ENCODE peak calls at places on chromosome 2, in five cellular contexts. K is K562, J is A549, F is HepG2, X is GM12878. T is an unnamed sample.

GRCh38 chr2:174611851-174612250 is 14.2 kb upstream of the WIPF1 start:
- DNase-seq in K (no peak), J (no peak), F (no peak), X (no peak), T (no peak)

GRCh38 chr2:174748948-174749347 is 15.3 kb downstream of the CHRNA1 start:
- DNase-seq in K (peak), J (peak), F (peak), X (no peak), T (peak)

GRCh38 chr2:100814453-100814852 is 5.5 kb upstream of the NPAS2 start:
- DNase-seq in K (no peak), J (no peak), F (peak), X (no peak), T (no peak)

GRCh38 chr2:211722928-211723327 is 815.7 kb downstream of the ERBB4 start:
- DNase-seq in K (no peak), J (no peak), F (no peak), X (no peak), T (no peak)

GRCh38 chr2:198731842-198732421 is 725.8 kb downstream of the SATB2 start:
- DNase-seq in K (no peak), J (no peak), F (no peak), X (no peak), T (no peak)

GRCh38 chr2:3512086-3512485 is 7.2 kb downstream of the ADI1 start:
- DNase-seq in K (no peak), J (no peak), F (no peak), X (no peak), T (no peak)

GRCh38 chr2:21443494-21444105 is 319.8 kb downstream of the TDRD15 start:
- DNase-seq in K (no peak), J (no peak), F (no peak), X (no peak), T (no peak)

GRCh38 chr2:200462136-200462710 is 47.6 kb downstream of the KCTD18 start:
- DNase-seq in K (no peak), J (no peak), F (no peak), X (no peak), T (no peak)

GRCh38 chr2:148645135-148645924 is 779 bp downstream of the EPC2 start:
- DNase-seq in K (peak), J (peak), F (peak), X (peak), T (peak)

GRCh38 chr2:148643421-148643820 is 1.1 kb upstream of the EPC2 start:
- DNase-seq in K (no peak), J (no peak), F (no peak), X (peak), T (no peak)

GRCh38 chr2:148644885-148645134 is 259 bp downstream of the EPC2 start:
- DNase-seq in K (no peak), J (no peak), F (no peak), X (no peak), T (no peak)

GRCh38 chr2:148642891-148643416 is 1.6 kb upstream of the EPC2 start:
- DNase-seq in K (peak), J (no peak), F (no peak), X (no peak), T (no peak)

GRCh38 chr2:148643998-148644884 is at the start of gene EPC2:
- DNase-seq in K (peak), J (peak), F (peak), X (peak), T (peak)
- TF ChIP-seq ESRRA in K (no peak), J (no peak), F (peak), X (no peak), T (no peak)

GRCh38 chr2:161123531-161124030 is 36.6 kb upstream of the TANK start:
- DNase-seq in K (no peak), J (no peak), F (no peak), X (no peak), T (no peak)

GRCh38 chr2:161121622-161122021 is 38.6 kb upstream of the TANK start:
- DNase-seq in K (no peak), J (no peak), F (peak), X (no peak), T (no peak)

GRCh38 chr2:161124186-161124585 is 36.0 kb upstream of the TANK start:
- DNase-seq in K (no peak), J (no peak), F (no peak), X (no peak), T (no peak)

GRCh38 chr2:161120775-161121174 is 39.5 kb upstream of the TANK start:
- DNase-seq in K (no peak), J (no peak), F (no peak), X (no peak), T (no peak)

GRCh38 chr2:161122772-161123530 is 37.3 kb upstream of the TANK start:
- DNase-seq in K (peak), J (peak), F (peak), X (no peak), T (no peak)
- TF ChIP-seq ESRRA in K (no peak), J (no peak), F (no peak), X (no peak), T (no peak)

GRCh38 chr2:148959745-148960144 is 78.8 kb upstream of the LYPD6B start:
- DNase-seq in K (no peak), J (no peak), F (no peak), X (no peak), T (no peak)

GRCh38 chr2:148955798-148956197 is 80.8 kb downstream of the KIF5C start:
- DNase-seq in K (no peak), J (no peak), F (no peak), X (no peak), T (no peak)

GRCh38 chr2:148954536-148954935 is 79.5 kb downstream of the KIF5C start:
- DNase-seq in K (no peak), J (no peak), F (no peak), X (no peak), T (no peak)

GRCh38 chr2:148957023-148957422 is 81.5 kb upstream of the LYPD6B start:
- DNase-seq in K (no peak), J (no peak), F (no peak), X (no peak), T (no peak)
- TF ChIP-seq ESRRA in K (no peak), J (no peak), F (no peak), X (no peak), T (no peak)

GRCh38 chr2:215621389-215621788 is 185.5 kb upstream of the FN1 start:
- DNase-seq in K (no peak), J (no peak), F (no peak), X (no peak), T (no peak)

GRCh38 chr2:215620528-215620927 is 184.7 kb upstream of the FN1 start:
- DNase-seq in K (no peak), J (no peak), F (no peak), X (no peak), T (no peak)

GRCh38 chr2:215618145-215618544 is 182.3 kb upstream of the FN1 start:
- DNase-seq in K (no peak), J (no peak), F (no peak), X (no peak), T (no peak)

GRCh38 chr2:215619022-215619958 is 183.4 kb upstream of the FN1 start:
- DNase-seq in K (peak), J (peak), F (peak), X (no peak), T (no peak)

DNA sequence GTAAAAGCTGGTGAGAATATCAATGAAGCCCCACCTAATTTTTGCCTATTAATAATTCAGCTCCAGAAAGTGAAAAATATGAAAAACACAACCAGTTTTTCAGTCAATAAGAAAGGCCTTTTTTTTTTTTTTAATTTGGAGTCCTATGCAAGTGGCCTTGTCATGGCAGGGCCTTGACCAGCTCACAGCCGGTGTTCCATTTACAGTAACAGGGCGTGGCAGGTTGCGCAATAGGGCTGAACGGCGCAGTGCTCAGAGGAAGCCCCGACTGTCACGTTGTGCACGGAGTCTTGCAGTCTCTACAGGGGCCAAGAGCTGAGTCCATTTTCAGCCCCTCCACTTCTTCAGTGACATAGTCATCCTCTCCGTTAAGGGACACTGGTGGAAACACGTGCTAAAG is 184.1 kb upstream of the FN1 start:
- DNase-seq in K (peak), J (no peak), F (no peak), X (no peak), T (no peak)
- TF ChIP-seq ESRRA in K (no peak), J (no peak), F (no peak), X (no peak), T (no peak)

GRCh38 chr2:74147729-74148456 is at the start of gene BOLA3:
- DNase-seq in K (peak), J (peak), F (peak), X (peak), T (peak)

GRCh38 chr2:74148457-74149248 is 941 bp upstream of the BOLA3 start:
- DNase-seq in K (no peak), J (no peak), F (no peak), X (no peak), T (no peak)

GRCh38 chr2:74146929-74147728 is 583 bp downstream of the BOLA3 start:
- DNase-seq in K (peak), J (peak), F (peak), X (no peak), T (no peak)

GRCh38 chr2:74149249-74149530 is 1.5 kb upstream of the BOLA3 start:
- DNase-seq in K (peak), J (no peak), F (no peak), X (no peak), T (no peak)

GRCh38 chr2:74149570-74150319 is 2.0 kb upstream of the BOLA3 start:
- DNase-seq in K (peak), J (no peak), F (no peak), X (no peak), T (no peak)
- TF ChIP-seq ESRRA in K (no peak), J (no peak), F (no peak), X (no peak), T (no peak)

DNA sequence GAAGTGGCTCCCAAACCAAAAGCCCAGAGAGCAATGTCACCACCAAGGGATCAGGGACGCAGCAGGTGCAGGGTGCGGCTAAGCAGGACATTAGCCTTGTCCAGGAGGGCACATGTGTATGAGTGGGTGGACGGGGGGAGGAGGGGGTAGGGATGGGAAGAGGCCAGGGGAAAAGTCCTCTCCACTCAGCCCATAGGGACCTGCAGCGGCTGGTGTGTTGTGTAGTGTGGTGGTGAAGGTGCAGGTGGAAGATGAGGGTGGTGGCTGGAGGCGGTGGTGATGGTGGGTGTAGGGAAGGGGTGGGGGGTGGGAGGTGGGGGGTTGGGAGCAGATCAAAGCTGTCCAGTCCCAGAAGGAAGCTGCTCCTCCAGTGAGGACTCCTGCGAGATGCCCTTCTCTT is 3.7 kb downstream of the C2orf81 start:
- DNase-seq in K (no peak), J (no peak), F (no peak), X (no peak), T (no peak)
- TF ChIP-seq ESRRA in K (no peak), J (no peak), F (no peak), X (no peak), T (no peak)

GRCh38 chr2:128442053-128442751 is 123.5 kb upstream of the HS6ST1 start:
- DNase-seq in K (no peak), J (no peak), F (peak), X (no peak), T (no peak)

GRCh38 chr2:128445533-128445900 is 126.8 kb upstream of the HS6ST1 start:
- DNase-seq in K (no peak), J (no peak), F (no peak), X (no peak), T (no peak)

GRCh38 chr2:128442891-128443302 is 124.2 kb upstream of the HS6ST1 start:
- DNase-seq in K (no peak), J (no peak), F (no peak), X (no peak), T (peak)

GRCh38 chr2:128444816-128445532 is 126.3 kb upstream of the HS6ST1 start:
- DNase-seq in K (no peak), J (no peak), F (no peak), X (no peak), T (no peak)

GRCh38 chr2:128444044-128444771 is 125.5 kb upstream of the HS6ST1 start:
- DNase-seq in K (no peak), J (no peak), F (no peak), X (no peak), T (no peak)
- TF ChIP-seq ESRRA in K (no peak), J (no peak), F (no peak), X (no peak), T (no peak)

GRCh38 chr2:166167451-166167850 is 39.6 kb upstream of the SCN1A start:
- DNase-seq in K (no peak), J (no peak), F (no peak), X (no peak), T (no peak)
- TF ChIP-seq ESRRA in K (no peak), J (no peak), F (no peak), X (no peak), T (no peak)

T was measured in WTC11.